ENCODE peak calls at places on chromosomes 6 and 20, in six cellular contexts. S is cardiac muscle cell, M is aorta, O is HCT116, Z is IMR-90, W is hepatocyte. I is an unnamed sample. For H3K36me3, the result is how much of the 10 kb centered on the place peaks cover.

GRCh38 chr20:45902199-45902701 is 9.7 kb downstream of the PLTP start:
- DNase-seq in S (no peak), M (no peak), O (no peak), Z (no peak), W (no peak), I (no peak)

GRCh38 chr6:87078983-87079616 is 15.8 kb downstream of the CGA start:
- DNase-seq in S (peak), M (peak), O (peak), Z (peak), W (peak), I (no peak)

GRCh38 chr6:9095671-9096260 is 660.4 kb upstream of the SLC35B3 start:
- DNase-seq in S (no peak), M (no peak), O (no peak), Z (no peak), W (no peak), I (no peak)

GRCh38 chr6:123240626-123241025 is 244.6 kb downstream of the CLVS2 start:
- DNase-seq in S (no peak), M (no peak), O (no peak), Z (no peak), W (no peak), I (no peak)

GRCh38 chr6:146595981-146596731 is 2.6 kb upstream of the ADGB start:
- DNase-seq in S (peak), M (no peak), O (no peak), Z (no peak), W (no peak), I (peak)

GRCh38 chr20:17835240-17835940 is 133.2 kb downstream of the SNX5 start:
- DNase-seq in S (no peak), M (peak), O (peak), Z (peak), W (peak), I (no peak)

GRCh38 chr6:19377722-19378121 is 459.4 kb upstream of the ID4 start:
- DNase-seq in S (peak), M (no peak), O (no peak), Z (no peak), W (no peak), I (no peak)

GRCh38 chr6:134739299-134740090 is 210.4 kb downstream of the ALDH8A1 start:
- DNase-seq in S (no peak), M (no peak), O (no peak), Z (peak), W (no peak), I (no peak)

GRCh38 chr20:11366660-11367059 is 551.0 kb upstream of the BTBD3 start:
- DNase-seq in S (no peak), M (no peak), O (no peak), Z (peak), W (no peak), I (no peak)

GRCh38 chr20:3434232-3434631 is 26.8 kb upstream of the DNAAF9 start:
- DNase-seq in S (no peak), M (no peak), O (no peak), Z (no peak), W (no peak), I (no peak)

GRCh38 chr20:61442075-61442670 is 190.1 kb downstream of the CDH4 start:
- DNase-seq in S (no peak), M (no peak), O (no peak), Z (peak), W (no peak), I (no peak)

GRCh38 chr6:41595166-41595565 is 43.1 kb upstream of the MDFI start:
- DNase-seq in S (no peak), M (peak), O (no peak), Z (no peak), W (peak), I (no peak)
- H3K36me3 ChIP-seq in S (under half), M (under half), O (under half), Z (under half), W (under half), I (under half)

GRCh38 chr20:38402089-38402488 is 33.0 kb downstream of the SNHG17 start:
- DNase-seq in S (no peak), M (no peak), O (no peak), Z (no peak), W (no peak), I (no peak)

GRCh38 chr20:38406476-38406875 is 28.7 kb downstream of the SNHG17 start:
- DNase-seq in S (no peak), M (no peak), O (no peak), Z (no peak), W (no peak), I (no peak)

GRCh38 chr20:38404016-38404415 is 31.1 kb downstream of the SNHG17 start:
- DNase-seq in S (no peak), M (no peak), O (no peak), Z (no peak), W (no peak), I (no peak)

GRCh38 chr20:38405132-38405531 is 30.0 kb downstream of the SNHG17 start:
- DNase-seq in S (no peak), M (no peak), O (no peak), Z (no peak), W (no peak), I (no peak)

GRCh38 chr20:38407321-38407720 is 27.8 kb downstream of the SNHG17 start:
- DNase-seq in S (no peak), M (no peak), O (no peak), Z (no peak), W (no peak), I (no peak)
- H3K36me3 ChIP-seq in S (under half), M (under half), O (under half), Z (under half), W (under half), I (under half)

DNA sequence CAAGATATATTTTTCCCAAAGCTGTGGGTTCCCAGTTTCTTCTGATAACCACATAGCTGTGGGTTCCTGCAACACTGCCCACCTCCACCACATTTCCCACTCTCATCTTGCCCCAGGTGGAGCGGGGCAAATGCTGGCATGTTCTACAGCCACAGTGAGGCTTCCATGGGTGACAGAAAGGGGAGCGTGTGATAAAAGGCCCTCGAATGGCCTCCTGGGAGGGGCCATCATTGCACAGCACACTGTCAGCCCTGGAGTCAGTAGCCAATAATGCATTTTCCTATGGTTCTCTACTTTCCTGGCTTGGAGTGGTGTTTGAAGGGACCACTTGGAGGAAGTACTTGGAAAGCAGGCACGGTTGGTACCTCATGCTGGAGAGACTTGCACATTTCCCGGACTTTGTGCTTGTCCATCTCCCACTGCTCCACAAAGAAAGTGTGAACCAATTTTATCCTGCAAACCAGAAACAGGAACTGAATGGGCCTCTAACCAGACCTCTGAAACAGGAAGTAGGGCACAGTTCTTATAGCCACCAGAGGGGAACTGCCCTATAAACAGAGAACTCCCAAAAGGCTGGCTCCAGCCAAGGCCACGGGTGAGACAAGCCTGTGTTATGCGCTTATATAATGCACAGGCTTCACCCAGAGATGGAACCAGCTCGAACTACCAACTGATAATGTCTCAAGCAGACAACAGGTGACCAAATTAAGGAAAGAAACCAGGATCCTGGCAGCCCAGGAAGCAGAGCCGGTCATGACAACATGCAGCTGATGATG is 8.6 kb downstream of the MAP3K5 start:
- DNase-seq in S (no peak), M (no peak), O (no peak), Z (no peak), W (no peak), I (peak)
- H3K36me3 ChIP-seq in S (under half), M (under half), O (under half), Z (under half), W (under half), I (under half)

GRCh38 chr20:49908258-49908565 is 7.1 kb downstream of the SPATA2 start:
- DNase-seq in S (no peak), M (no peak), O (no peak), Z (no peak), W (no peak), I (no peak)
- H3K36me3 ChIP-seq in S (under half), M (under half), O (under half), Z (under half), W (under half), I (half or more)

DNA sequence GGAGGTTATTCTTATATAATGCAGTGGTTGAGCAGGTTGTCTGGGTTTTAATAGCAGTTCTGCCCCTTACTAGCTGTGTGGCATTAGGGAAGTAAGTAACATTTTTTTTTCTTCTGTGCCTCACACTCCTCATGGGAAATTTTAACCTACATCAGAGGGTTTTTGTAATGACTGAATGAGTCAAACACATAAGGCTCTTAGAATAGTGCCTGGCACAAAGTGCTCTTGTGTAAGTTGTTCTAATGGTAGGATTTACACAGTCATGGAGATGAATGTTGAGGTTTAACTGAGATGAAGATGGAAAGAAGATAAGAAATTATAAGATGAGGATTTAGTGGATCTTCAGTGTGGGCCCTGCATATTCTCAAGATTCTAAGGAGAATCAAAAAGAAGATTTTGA is 68.4 kb upstream of the PHIP start:
- DNase-seq in S (no peak), M (no peak), O (no peak), Z (no peak), W (no peak), I (no peak)
- H3K36me3 ChIP-seq in S (under half), M (under half), O (under half), Z (under half), W (under half), I (under half)

GRCh38 chr20:62949153-62949821 is 3.2 kb upstream of the SLC17A9 start:
- DNase-seq in S (no peak), M (no peak), O (no peak), Z (no peak), W (no peak), I (no peak)

GRCh38 chr20:62950741-62951140 is 1.8 kb upstream of the SLC17A9 start:
- DNase-seq in S (no peak), M (no peak), O (no peak), Z (no peak), W (no peak), I (no peak)

GRCh38 chr20:62951896-62952372 is 575 bp upstream of the SLC17A9 start:
- DNase-seq in S (no peak), M (no peak), O (no peak), Z (no peak), W (no peak), I (no peak)

GRCh38 chr20:62951143-62951895 is 1.2 kb upstream of the SLC17A9 start:
- DNase-seq in S (no peak), M (no peak), O (no peak), Z (no peak), W (no peak), I (no peak)

GRCh38 chr20:62949887-62950286 is 2.6 kb upstream of the SLC17A9 start:
- DNase-seq in S (no peak), M (no peak), O (no peak), Z (no peak), W (no peak), I (no peak)
- H3K36me3 ChIP-seq in S (under half), M (under half), O (under half), Z (under half), W (under half), I (under half)